ENCODE peak calls at places on chromosomes 12 and 14, in six cellular contexts. B is HFF-Myc, M is retinal pigment epithelial cell, J is foreskin keratinocyte, O is astrocyte of the spinal cord, N is right atrium auricular region. H is an unnamed sample.

GRCh38 chr14:61893371-61893940 is 131.2 kb downstream of the SNAPC1 start:
- DNase-seq in B (no peak), M (no peak), J (no peak), O (no peak), N (no peak), H (no peak)

GRCh38 chr12:15629761-15630160 is 159.4 kb downstream of the EPS8 start:
- DNase-seq in B (no peak), M (no peak), J (peak), O (peak), N (no peak), H (peak)

GRCh38 chr14:73787760-73788508 is 63.7 kb upstream of the PTGR2 start:
- DNase-seq in B (no peak), M (no peak), J (no peak), O (peak), N (no peak), H (no peak)

GRCh38 chr12:1131811-1132224 is 140.8 kb downstream of the ERC1 start:
- DNase-seq in B (no peak), M (no peak), J (no peak), O (peak), N (no peak), H (no peak)

GRCh38 chr12:75236206-75236605 is 26.6 kb upstream of the KCNC2 start:
- DNase-seq in B (no peak), M (no peak), J (peak), O (no peak), N (no peak), H (no peak)

GRCh38 chr14:64659366-64659765 is 44.9 kb upstream of the PLEKHG3 start:
- DNase-seq in B (no peak), M (no peak), J (no peak), O (no peak), N (no peak), H (peak)

GRCh38 chr12:48601013-48601756 is 31.3 kb upstream of the LALBA start:
- DNase-seq in B (peak), M (no peak), J (peak), O (no peak), N (no peak), H (peak)

GRCh38 chr12:495466-495865 is 35.7 kb downstream of the B4GALNT3 start:
- DNase-seq in B (no peak), M (no peak), J (no peak), O (no peak), N (no peak), H (no peak)

GRCh38 chr12:83700858-83701257 is 1014.2 kb downstream of the TMTC2 start:
- DNase-seq in B (peak), M (no peak), J (peak), O (peak), N (no peak), H (no peak)

GRCh38 chr12:105252901-105253300 is 16.9 kb upstream of the APPL2 start:
- DNase-seq in B (no peak), M (no peak), J (no peak), O (no peak), N (no peak), H (no peak)

GRCh38 chr14:32043624-32044023 is 33.5 kb upstream of the ARHGAP5 start:
- DNase-seq in B (no peak), M (no peak), J (no peak), O (no peak), N (no peak), H (no peak)

GRCh38 chr14:97692084-97692483 is 894.9 kb downstream of the VRK1 start:
- DNase-seq in B (no peak), M (no peak), J (no peak), O (no peak), N (no peak), H (no peak)

GRCh38 chr14:47626151-47627035 is 49.0 kb downstream of the MDGA2 start:
- DNase-seq in B (no peak), M (no peak), J (no peak), O (no peak), N (no peak), H (no peak)

GRCh38 chr12:113268621-113269020 is 47.4 kb downstream of the TPCN1 start:
- DNase-seq in B (no peak), M (no peak), J (no peak), O (no peak), N (no peak), H (no peak)

GRCh38 chr12:65977384-65977783 is 153.1 kb downstream of the HMGA2 start:
- DNase-seq in B (no peak), M (no peak), J (no peak), O (no peak), N (no peak), H (no peak)

GRCh38 chr14:100774164-100774537 is 47.5 kb downstream of the DLK1 start:
- DNase-seq in B (no peak), M (no peak), J (no peak), O (no peak), N (no peak), H (no peak)

GRCh38 chr12:29960113-29960512 is 176.4 kb upstream of the TMTC1 start:
- DNase-seq in B (no peak), M (no peak), J (no peak), O (no peak), N (no peak), H (no peak)

GRCh38 chr12:16027012-16027411 is 115.9 kb downstream of the DERA start:
- DNase-seq in B (no peak), M (no peak), J (no peak), O (no peak), N (no peak), H (no peak)

GRCh38 chr12:124774462-124775167 is 89.0 kb downstream of the SCARB1 start:
- DNase-seq in B (no peak), M (peak), J (peak), O (peak), N (peak), H (peak)

GRCh38 chr12:124422142-124422569 is 127.3 kb downstream of the RFLNA start:
- DNase-seq in B (no peak), M (no peak), J (peak), O (no peak), N (no peak), H (no peak)

GRCh38 chr14:89473569-89473968 is 56.5 kb upstream of the FOXN3 start:
- DNase-seq in B (no peak), M (no peak), J (no peak), O (no peak), N (no peak), H (no peak)

GRCh38 chr14:69574266-69574953 is at the start of gene CCDC177:
- DNase-seq in B (no peak), M (no peak), J (no peak), O (peak), N (no peak), H (peak)

GRCh38 chr12:106428379-106428778 is 70.8 kb downstream of the POLR3B start:
- DNase-seq in B (no peak), M (peak), J (no peak), O (peak), N (no peak), H (no peak)

GRCh38 chr12:55057466-55057865 is 37.7 kb downstream of the NEUROD4 start:
- DNase-seq in B (no peak), M (no peak), J (no peak), O (no peak), N (no peak), H (no peak)

GRCh38 chr14:51318777-51319176 is 78.7 kb downstream of the TMX1 start:
- DNase-seq in B (no peak), M (no peak), J (no peak), O (no peak), N (no peak), H (no peak)

GRCh38 chr14:32639208-32639607 is 299.5 kb upstream of the NPAS3 start:
- DNase-seq in B (no peak), M (no peak), J (no peak), O (no peak), N (no peak), H (no peak)

GRCh38 chr12:79614730-79615129 is 76.0 kb downstream of the PAWR start:
- DNase-seq in B (no peak), M (no peak), J (no peak), O (peak), N (no peak), H (no peak)

GRCh38 chr14:99195602-99196309 is 76.2 kb downstream of the BCL11B start:
- DNase-seq in B (no peak), M (peak), J (no peak), O (peak), N (no peak), H (no peak)

GRCh38 chr12:20376984-20377383 is 8.6 kb downstream of the PDE3A start:
- DNase-seq in B (peak), M (no peak), J (no peak), O (peak), N (no peak), H (peak)

GRCh38 chr12:116172224-116172849 is 105.2 kb downstream of the MED13L start:
- DNase-seq in B (no peak), M (no peak), J (no peak), O (no peak), N (no peak), H (no peak)

GRCh38 chr12:3168775-3169221 is 91.6 kb downstream of the TSPAN9 start:
- DNase-seq in B (peak), M (peak), J (peak), O (peak), N (no peak), H (peak)

GRCh38 chr12:39199371-39199770 is 243.5 kb downstream of the KIF21A start:
- DNase-seq in B (no peak), M (peak), J (no peak), O (peak), N (no peak), H (no peak)

GRCh38 chr12:100154472-100155247 is 12.0 kb upstream of the BLTP3B start:
- DNase-seq in B (peak), M (no peak), J (no peak), O (peak), N (peak), H (peak)

GRCh38 chr14:64752909-64753308 is 48.7 kb downstream of the PLEKHG3 start:
- DNase-seq in B (no peak), M (no peak), J (no peak), O (no peak), N (no peak), H (no peak)

GRCh38 chr14:60163741-60164140 is 1.5 kb downstream of the DHRS7 start:
- DNase-seq in B (no peak), M (no peak), J (no peak), O (no peak), N (no peak), H (no peak)

GRCh38 chr12:40970320-40970907 is 217.7 kb upstream of the PDZRN4 start:
- DNase-seq in B (no peak), M (no peak), J (no peak), O (no peak), N (no peak), H (no peak)
- TF ChIP-seq CTCF in B (no peak), M (peak), J (peak), O (no peak), N (no peak), H (no peak)

GRCh38 chr12:127909031-127909430 is 357.9 kb upstream of the TMEM132C start:
- DNase-seq in B (no peak), M (no peak), J (no peak), O (peak), N (no peak), H (no peak)

GRCh38 chr12:127899981-127900380 is 367.0 kb upstream of the TMEM132C start:
- DNase-seq in B (no peak), M (no peak), J (no peak), O (no peak), N (no peak), H (no peak)

GRCh38 chr12:127898616-127899015 is 368.4 kb upstream of the TMEM132C start:
- DNase-seq in B (no peak), M (no peak), J (no peak), O (no peak), N (no peak), H (no peak)

GRCh38 chr12:127903146-127903545 is 363.8 kb upstream of the TMEM132C start:
- DNase-seq in B (no peak), M (no peak), J (no peak), O (peak), N (no peak), H (no peak)
- TF ChIP-seq CTCF in B (no peak), M (no peak), J (no peak), O (no peak), N (no peak), H (no peak)

GRCh38 chr12:88579572-88579940 is 715 bp downstream of the KITLG start:
- DNase-seq in B (no peak), M (no peak), J (no peak), O (peak), N (no peak), H (no peak)

GRCh38 chr12:88577537-88577936 is 2.7 kb downstream of the KITLG start:
- DNase-seq in B (no peak), M (peak), J (no peak), O (peak), N (no peak), H (peak)

GRCh38 chr12:88578274-88578673 is 2.0 kb downstream of the KITLG start:
- DNase-seq in B (no peak), M (peak), J (no peak), O (peak), N (no peak), H (peak)

GRCh38 chr12:88579941-88580871 is at the start of gene KITLG:
- DNase-seq in B (no peak), M (no peak), J (peak), O (peak), N (peak), H (peak)

GRCh38 chr12:88578821-88579518 is 1.3 kb downstream of the KITLG start:
- DNase-seq in B (no peak), M (no peak), J (no peak), O (no peak), N (no peak), H (peak)
- TF ChIP-seq CTCF in B (peak), M (peak), J (peak), O (peak), N (no peak), H (peak)

DNA sequence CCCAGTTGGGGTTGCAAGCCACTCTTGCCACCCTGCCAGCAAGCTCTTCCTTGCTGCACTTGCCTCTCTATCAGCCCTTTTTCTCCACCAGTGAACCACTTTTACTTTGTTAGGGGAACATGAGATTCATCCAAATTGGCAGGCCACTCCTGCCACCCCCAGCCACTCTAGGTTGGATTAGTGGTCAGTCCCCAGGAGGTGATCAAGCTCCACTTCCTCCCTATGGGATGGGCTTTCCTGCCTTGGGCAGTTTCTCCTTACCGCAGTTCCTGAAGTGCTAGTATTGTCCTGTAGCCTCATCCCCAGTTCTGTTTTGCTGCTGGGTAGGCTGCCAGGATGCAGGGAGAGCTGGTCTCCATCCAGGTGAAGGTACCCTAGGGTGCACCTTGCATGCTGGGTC is 104.5 kb downstream of the ALG10 start:
- DNase-seq in B (no peak), M (no peak), J (no peak), O (no peak), N (no peak), H (no peak)
- TF ChIP-seq CTCF in B (no peak), M (no peak), J (no peak), O (no peak), N (no peak), H (no peak)

GRCh38 chr14:54566410-54567223 is at the start of gene SAMD4A:
- DNase-seq in B (peak), M (peak), J (peak), O (peak), N (peak), H (peak)
- TF ChIP-seq CTCF in B (peak), M (peak), J (peak), O (peak), N (no peak), H (peak)

DNA sequence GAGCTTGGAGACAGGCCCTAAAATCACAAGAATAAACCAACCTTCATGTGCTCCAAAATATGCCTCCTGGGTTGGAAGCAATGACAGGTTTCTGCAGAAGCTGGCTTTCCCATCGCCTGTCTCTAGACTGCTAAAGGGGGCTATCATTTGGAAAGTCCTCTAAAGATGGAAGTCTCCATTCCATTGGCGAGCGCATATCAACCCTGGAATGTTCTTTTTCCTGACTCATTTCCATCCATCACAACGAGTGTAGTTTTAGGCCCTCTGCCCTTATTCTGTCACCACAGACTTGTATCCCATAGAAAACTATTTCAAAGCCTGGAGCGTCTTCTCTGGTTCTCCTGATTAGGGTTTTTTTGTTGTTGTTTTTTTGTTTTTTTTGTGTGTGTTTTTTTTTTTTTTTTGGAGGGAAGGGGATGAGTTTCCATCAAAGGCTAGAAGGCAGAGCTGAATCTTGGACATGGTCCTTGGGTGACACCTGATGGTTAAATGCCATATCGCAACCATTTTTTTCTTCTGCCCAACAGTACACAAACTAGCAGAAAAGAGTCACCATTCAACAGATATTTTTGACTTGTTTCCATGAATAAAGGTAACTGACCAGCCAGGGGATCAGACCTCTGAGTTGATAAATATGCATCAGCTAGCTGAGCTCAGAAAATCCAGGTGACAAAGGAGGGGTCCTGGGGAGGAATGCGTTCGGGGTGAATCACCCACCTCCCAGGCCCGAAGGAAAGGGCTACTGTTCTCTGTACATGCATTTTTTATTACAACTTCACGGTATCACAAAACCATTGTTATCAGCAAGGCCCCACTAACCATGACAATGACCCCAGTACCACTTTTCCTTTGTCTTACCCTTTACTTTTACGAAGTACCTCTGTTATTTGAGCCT is 40.5 kb downstream of the KCNA5 start:
- DNase-seq in B (peak), M (peak), J (no peak), O (peak), N (no peak), H (peak)
- TF ChIP-seq CTCF in B (peak), M (peak), J (peak), O (peak), N (no peak), H (peak)

DNA sequence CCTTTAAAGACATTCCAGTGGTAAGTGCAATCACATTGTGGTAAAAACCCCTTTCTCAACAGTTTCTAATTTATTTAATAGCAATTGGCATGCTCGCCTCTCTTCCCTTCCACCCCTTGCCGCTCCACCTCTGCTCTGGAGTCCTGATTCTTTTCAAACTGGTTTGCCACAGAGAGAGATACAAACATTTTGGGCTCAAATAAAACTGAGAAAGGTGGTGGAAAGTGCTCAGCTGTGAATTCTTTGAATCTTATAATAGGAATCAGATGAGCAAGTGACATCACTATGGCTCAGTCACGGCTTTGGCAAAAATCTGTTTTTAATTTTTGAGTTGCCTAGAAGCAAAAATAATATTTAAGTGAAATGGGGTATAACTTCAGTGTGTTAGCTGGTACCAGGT is 993.9 kb downstream of the GALC start:
- DNase-seq in B (peak), M (no peak), J (no peak), O (no peak), N (no peak), H (peak)
- TF ChIP-seq CTCF in B (no peak), M (no peak), J (no peak), O (no peak), N (no peak), H (no peak)

DNA sequence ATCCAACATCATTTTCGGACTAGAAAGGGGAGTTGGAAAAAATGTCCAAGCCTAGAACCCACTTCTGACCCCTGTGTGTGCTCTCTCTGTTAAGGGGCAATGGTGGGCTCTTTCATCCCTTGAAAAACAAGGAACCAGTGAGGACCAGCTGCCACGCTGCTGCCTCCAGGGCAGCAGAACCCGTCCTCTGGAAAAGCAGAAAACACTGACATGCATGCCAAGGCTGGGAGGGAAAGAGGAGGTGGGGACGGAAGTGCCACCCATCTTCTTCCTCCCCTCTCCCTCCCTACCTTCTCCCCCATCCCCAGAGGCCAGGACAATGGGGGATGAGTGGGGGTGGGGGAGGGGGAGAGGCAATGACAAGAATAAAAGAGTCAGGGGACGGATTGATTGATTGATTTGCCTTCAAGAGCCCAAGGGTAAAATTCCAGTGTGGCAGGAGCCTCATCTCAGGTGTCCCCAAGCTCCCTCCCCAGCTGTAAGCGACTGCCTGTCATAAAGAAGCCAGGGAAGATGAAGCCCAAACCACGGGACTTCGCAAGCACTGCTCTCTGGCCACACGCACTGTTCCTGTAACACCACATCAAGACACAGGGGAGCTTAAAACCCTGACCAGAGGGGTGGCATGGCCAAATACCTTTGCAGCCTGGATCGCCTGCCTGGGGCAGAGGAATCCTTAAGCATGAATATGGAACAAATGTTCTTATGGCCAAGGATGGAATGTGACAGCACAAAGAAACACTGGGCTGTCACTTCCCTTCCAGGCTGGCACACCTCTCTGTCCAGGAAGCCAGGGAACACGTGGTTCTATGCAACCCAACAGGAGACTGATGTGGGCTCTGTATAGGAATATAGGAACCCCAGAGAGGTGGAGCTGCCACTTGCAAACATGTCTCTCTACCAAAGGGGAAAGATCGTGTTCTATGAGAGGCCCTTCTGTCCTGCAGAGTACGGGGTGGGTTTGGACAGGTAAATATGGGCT is 38.9 kb upstream of the BDKRB2 start:
- DNase-seq in B (no peak), M (no peak), J (no peak), O (no peak), N (peak), H (no peak)
- TF ChIP-seq CTCF in B (no peak), M (no peak), J (no peak), O (no peak), N (no peak), H (no peak)

H was measured in HFFc6.